ENCODE peak calls at places on chromosomes 6 and 20, in six cellular contexts. M, K, N, T, X and A are unnamed samples.

GRCh38 chr20:24980321-24981053 is 12.1 kb downstream of the APMAP start:
- DNase-seq in T (no peak), X (no peak), N (no peak), M (no peak), K (no peak), A (no peak)

GRCh38 chr20:39897058-39897457 is 792.0 kb downstream of the MAFB start:
- DNase-seq in X (no peak), T (no peak), M (no peak), N (no peak), K (no peak), A (no peak)

GRCh38 chr6:169831450-169832246 is 80.2 kb downstream of the ERMARD start:
- DNase-seq in X (peak; percentile 46), T (peak; percentile 38), M (peak; percentile 85), K (peak; percentile 69), N (peak; percentile 72), A (peak; percentile 86)

GRCh38 chr20:41308290-41308691 is 9.2 kb downstream of the ZHX3 start:
- DNase-seq in T (no peak), M (no peak), N (no peak), K (no peak), X (no peak), A (no peak)

GRCh38 chr20:34526466-34526865 is 10.2 kb downstream of the DYNLRB1 start:
- DNase-seq in N (no peak), X (no peak), K (no peak), T (no peak), M (no peak), A (no peak)

GRCh38 chr6:139597781-139598368 is 223.4 kb upstream of the CITED2 start:
- DNase-seq in K (peak; percentile 77), M (no peak), X (peak; percentile 17), T (no peak), N (peak; percentile 64), A (peak; percentile 76)

GRCh38 chr20:23245553-23246128 is 105.0 kb upstream of the NXT1 start:
- DNase-seq in T (no peak), K (peak; percentile 46), M (peak; percentile 58), N (peak; percentile 69), X (peak; percentile 75), A (peak; percentile 73)

GRCh38 chr20:431012-431904 is 23.2 kb downstream of the RBCK1 start:
- DNase-seq in M (peak; percentile 73), T (peak; percentile 69), X (peak; percentile 94), N (peak; percentile 63), K (peak; percentile 53), A (peak; percentile 54)

GRCh38 chr20:14189794-14190402 is 147.5 kb downstream of the FLRT3 start:
- DNase-seq in K (no peak), M (peak; percentile 47), N (no peak), T (peak; percentile 31), X (peak; percentile 12), A (no peak)

GRCh38 chr6:109783245-109783990 is 92.3 kb downstream of the FIG4 start:
- DNase-seq in N (no peak), M (peak; percentile 51), K (no peak), X (no peak), T (no peak), A (no peak)

GRCh38 chr20:57880155-57880648 is 170.4 kb upstream of the PMEPA1 start:
- DNase-seq in M (no peak), N (no peak), T (no peak), X (no peak), K (no peak), A (no peak)

GRCh38 chr20:35697696-35698297 is 1.4 kb downstream of the NFS1 start:
- DNase-seq in M (no peak), N (no peak), X (no peak), T (no peak), K (no peak), A (no peak)

GRCh38 chr6:69696273-69696672 is 100.5 kb downstream of the LMBRD1 start:
- DNase-seq in X (no peak), M (no peak), K (no peak), N (no peak), T (peak; percentile 8), A (no peak)

GRCh38 chr6:126891158-126891557 is 227.3 kb upstream of the RSPO3 start:
- DNase-seq in T (no peak), X (no peak), M (no peak), N (no peak), K (no peak), A (no peak)

GRCh38 chr6:80638222-80639055 is 532.0 kb downstream of the BCKDHB start:
- DNase-seq in K (peak; percentile 13), N (no peak), M (peak; percentile 19), X (peak; percentile 21), T (peak; percentile 81), A (peak; percentile 40)

GRCh38 chr6:92847988-92848387 is 571.4 kb downstream of the EPHA7 start:
- DNase-seq in M (no peak), X (no peak), T (no peak), N (no peak), K (no peak), A (no peak)

GRCh38 chr6:86859513-86859912 is 77.8 kb upstream of the HTR1E start:
- DNase-seq in M (no peak), K (no peak), N (no peak), X (no peak), T (no peak), A (no peak)

GRCh38 chr6:22471746-22472145 is 97.6 kb upstream of the HDGFL1 start:
- DNase-seq in K (no peak), X (no peak), T (no peak), M (no peak), N (no peak), A (no peak)

GRCh38 chr6:21738180-21739094 is 144.9 kb downstream of the SOX4 start:
- DNase-seq in X (peak; percentile 36), K (no peak), N (no peak), M (no peak), T (no peak), A (no peak)

GRCh38 chr6:130306377-130306776 is 59.4 kb upstream of the TMEM200A start:
- DNase-seq in N (no peak), K (no peak), M (no peak), X (no peak), T (no peak), A (no peak)

GRCh38 chr6:437042-437402 is 45.5 kb downstream of the IRF4 start:
- DNase-seq in M (no peak), K (no peak), X (no peak), T (no peak), N (no peak), A (no peak)

GRCh38 chr20:44187054-44187762 is at the start of gene JPH2:
- DNase-seq in M (peak; percentile 94), K (peak; percentile 71), N (peak; percentile 88), T (no peak), X (peak; percentile 58), A (peak; percentile 83)

GRCh38 chr6:3766219-3766618 is 14.7 kb upstream of the PXDC1 start:
- DNase-seq in K (no peak), T (no peak), M (no peak), X (no peak), N (no peak), A (no peak)

GRCh38 chr6:130420911-130421310 is 55.1 kb downstream of the TMEM200A start:
- DNase-seq in M (no peak), T (no peak), K (no peak), X (no peak), N (no peak), A (no peak)

GRCh38 chr6:156689656-156690055 is 87.5 kb upstream of the ARID1B start:
- DNase-seq in X (no peak), T (no peak), N (no peak), K (no peak), M (no peak), A (no peak)

GRCh38 chr20:41567615-41568014 is 50.6 kb downstream of the CHD6 start:
- DNase-seq in M (no peak), N (no peak), X (no peak), T (no peak), K (no peak), A (no peak)

GRCh38 chr6:26329763-26330511 is 35.1 kb upstream of the BTN3A2 start:
- DNase-seq in N (no peak), K (no peak), M (no peak), X (no peak), T (no peak), A (no peak)

GRCh38 chr20:18092890-18093289 is 35.2 kb upstream of the OVOL2 start:
- DNase-seq in K (no peak), X (no peak), N (no peak), T (no peak), M (no peak), A (no peak)

GRCh38 chr6:44470106-44470446 is 82.6 kb downstream of the CDC5L start:
- DNase-seq in N (no peak), X (no peak), T (no peak), M (no peak), K (no peak), A (no peak)

GRCh38 chr6:108650781-108651180 is 90.1 kb downstream of the FOXO3 start:
- DNase-seq in T (no peak), K (no peak), X (no peak), N (no peak), M (no peak), A (no peak)
- H3K4me1 ChIP-seq in T (no peaks in the 10 kb centered on the region), K (peaks cover 92% of the 10 kb centered on the region), X (no peaks in the 10 kb centered on the region), N (peaks cover 98% of the 10 kb centered on the region), M (peaks cover 16% of the 10 kb centered on the region), A (peaks cover 34% of the 10 kb centered on the region)

GRCh38 chr6:137873273-137873762 is 6.3 kb downstream of the TNFAIP3 start:
- DNase-seq in T (no peak), X (peak; percentile 72), N (peak; percentile 80), K (peak; percentile 66), M (no peak), A (peak; percentile 66)
- H3K4me3 ChIP-seq in T (no peak overlapping the region), X (peak overlapping the region; percentile 21), N (peak overlapping the region; percentile 8), K (peak overlapping the region; percentile 33), M (no peak overlapping the region), A (peak overlapping the region; percentile 9)

GRCh38 chr6:10529231-10529801 is 8.2 kb downstream of the GCNT2 start:
- DNase-seq in T (no peak), X (no peak), K (no peak), N (no peak), M (no peak), A (no peak)
- H3K27ac ChIP-seq in T (no peak overlapping the region), X (peak overlapping the region; percentile 81), K (peak overlapping the region; percentile 61), N (peak overlapping the region; percentile 33), M (no peak overlapping the region), A (no peak overlapping the region)

GRCh38 chr6:53544500-53545308 is at the start of gene GCLC:
- DNase-seq in N (peak; percentile 96), K (peak; percentile 95), T (peak; percentile 93), M (peak; percentile 96), X (peak; percentile 78), A (peak; percentile 98)

GRCh38 chr6:53546256-53546655 is 1.4 kb upstream of the GCLC start:
- DNase-seq in M (no peak), X (no peak), K (no peak), N (no peak), T (no peak), A (no peak)

GRCh38 chr6:53543341-53544010 is 1.4 kb downstream of the GCLC start:
- DNase-seq in N (no peak), T (no peak), K (no peak), X (no peak), M (no peak), A (no peak)

GRCh38 chr6:53541900-53542299 is 3.0 kb downstream of the GCLC start:
- DNase-seq in M (no peak), T (no peak), X (no peak), K (no peak), N (no peak), A (no peak)

DNA sequence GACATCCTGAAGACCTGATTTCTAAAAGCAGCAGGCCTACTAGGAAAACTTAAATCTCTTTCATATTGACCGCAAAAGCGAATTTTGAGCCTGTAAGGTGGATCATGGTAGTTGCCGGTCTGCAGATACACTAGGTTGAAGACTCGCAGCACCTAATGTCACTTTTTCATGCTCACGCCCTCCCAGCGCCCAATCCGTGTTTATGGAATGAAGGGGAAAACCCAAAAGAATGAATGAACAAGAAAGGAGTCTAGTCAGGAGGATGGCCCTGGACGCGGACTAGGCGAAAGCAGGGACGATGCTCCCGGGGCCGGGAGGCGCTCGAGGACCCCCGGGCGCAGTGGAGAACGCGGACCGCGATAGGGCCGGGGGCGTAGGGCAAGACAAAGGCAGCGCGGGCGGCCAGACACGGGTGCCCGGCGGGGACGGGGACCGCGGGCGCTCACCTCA is 826 bp downstream of the GCLC start:
- DNase-seq in N (no peak), X (no peak), K (no peak), T (no peak), M (no peak), A (no peak)
- H3K4me1 ChIP-seq in N (peaks cover 53% of the 10 kb centered on the region), X (peaks cover 46% of the 10 kb centered on the region), K (peaks cover 46% of the 10 kb centered on the region), T (peaks cover 43% of the 10 kb centered on the region), M (peaks cover 11% of the 10 kb centered on the region), A (peaks cover 4% of the 10 kb centered on the region)